ENCODE peak calls at places on chromosomes 13 and 19, in ten cellular contexts. W, C, B, I, G, M, E, O, Y and D are unnamed samples.

GRCh38 chr13:105603283-105603682 is 932.2 kb downstream of the EFNB2 start:
- DNase-seq in W (no peak), C (no peak), B (no peak), I (no peak), G (no peak), M (peak; percentile 40), E (no peak), O (peak; percentile 11), Y (no peak), D (no peak)

GRCh38 chr13:40665061-40665753 is 1.2 kb downstream of the FOXO1 start:
- DNase-seq in W (peak; percentile 81), C (peak; percentile 68), B (no peak), I (peak; percentile 43), G (no peak), M (no peak), E (peak; percentile 68), O (peak; percentile 55), Y (peak; percentile 35), D (peak; percentile 80)

GRCh38 chr13:79384022-79384610 is 21.9 kb downstream of the RBM26 start:
- DNase-seq in W (no peak), C (no peak), B (no peak), I (no peak), G (no peak), M (no peak), E (no peak), O (peak; percentile 28), Y (no peak), D (no peak)

GRCh38 chr19:29878973-29879654 is 62.9 kb upstream of the URI1 start:
- DNase-seq in W (no peak), C (peak; percentile 66), B (no peak), I (peak; percentile 20), G (no peak), M (peak; percentile 11), E (peak; percentile 16), O (no peak), Y (no peak), D (no peak)

GRCh38 chr19:10478903-10479384 is 24.2 kb downstream of the KEAP1 start:
- DNase-seq in W (peak; percentile 92), C (peak; percentile 95), B (peak; percentile 86), I (peak; percentile 68), G (no peak), M (peak; percentile 86), E (peak; percentile 41), O (peak; percentile 89), Y (peak; percentile 84), D (peak; percentile 91)

GRCh38 chr13:91809161-91809560 is 410.7 kb downstream of the GPC5 start:
- DNase-seq in W (no peak), C (no peak), B (no peak), I (no peak), G (no peak), M (no peak), E (no peak), O (no peak), Y (no peak), D (no peak)

GRCh38 chr19:28971011-28971410 is 241.9 kb downstream of the UQCRFS1 start:
- DNase-seq in W (no peak), C (no peak), B (no peak), I (no peak), G (no peak), M (peak; percentile 12), E (no peak), O (no peak), Y (no peak), D (no peak)

GRCh38 chr19:42095814-42096230 is 19.9 kb downstream of the ZNF574 start:
- DNase-seq in W (no peak), C (no peak), B (no peak), I (no peak), G (no peak), M (no peak), E (no peak), O (no peak), Y (no peak), D (no peak)

GRCh38 chr19:2627319-2627829 is 75.1 kb downstream of the GNG7 start:
- DNase-seq in W (peak; percentile 77), C (peak; percentile 94), B (peak; percentile 41), I (peak; percentile 99), G (no peak), M (peak; percentile 97), E (peak; percentile 92), O (peak; percentile 69), Y (peak; percentile 97), D (peak; percentile 89)

GRCh38 chr19:46972301-46972700 is 47.3 kb upstream of the NPAS1 start:
- DNase-seq in W (no peak), C (peak; percentile 68), B (no peak), I (no peak), G (no peak), M (peak; percentile 46), E (no peak), O (no peak), Y (peak; percentile 75), D (no peak)

GRCh38 chr13:52449323-52450011 is 967 bp downstream of the VPS36 start:
- DNase-seq in W (no peak), C (no peak), B (no peak), I (peak; percentile 22), G (no peak), M (no peak), E (peak; percentile 14), O (no peak), Y (peak; percentile 19), D (no peak)

GRCh38 chr13:49366841-49367240 is 77.0 kb downstream of the CAB39L start:
- DNase-seq in W (no peak), C (no peak), B (no peak), I (no peak), G (no peak), M (peak; percentile 39), E (no peak), O (no peak), Y (no peak), D (no peak)

GRCh38 chr13:100789481-100789880 is 114.9 kb upstream of the TMTC4 start:
- DNase-seq in W (no peak), C (no peak), B (no peak), I (peak; percentile 32), G (no peak), M (no peak), E (no peak), O (no peak), Y (peak; percentile 61), D (peak; percentile 63)

GRCh38 chr19:19661675-19662251 is 1.7 kb downstream of the ATP13A1 start:
- DNase-seq in W (no peak), C (no peak), B (no peak), I (no peak), G (peak; percentile 70), M (no peak), E (peak; percentile 89), O (peak; percentile 45), Y (no peak), D (no peak)

GRCh38 chr19:2610637-2611482 is 91.6 kb downstream of the GNG7 start:
- DNase-seq in W (peak; percentile 100), C (peak; percentile 96), B (peak; percentile 87), I (peak; percentile 69), G (peak; percentile 85), M (peak; percentile 89), E (peak; percentile 93), O (peak; percentile 95), Y (peak; percentile 98), D (peak; percentile 97)

GRCh38 chr13:48402325-48402962 is 10.5 kb downstream of the LPAR6 start:
- DNase-seq in W (no peak), C (no peak), B (no peak), I (peak; percentile 35), G (no peak), M (no peak), E (no peak), O (no peak), Y (no peak), D (no peak)

GRCh38 chr13:110565296-110565695 is 3.8 kb upstream of the RAB20 start:
- DNase-seq in W (no peak), C (no peak), B (no peak), I (peak; percentile 18), G (no peak), M (no peak), E (no peak), O (no peak), Y (no peak), D (peak; percentile 7)

GRCh38 chr13:59424661-59425060 is 739.1 kb downstream of the DIAPH3 start:
- DNase-seq in W (no peak), C (no peak), B (no peak), I (peak; percentile 12), G (no peak), M (peak; percentile 57), E (no peak), O (no peak), Y (no peak), D (no peak)

GRCh38 chr13:32059511-32059984 is 28.0 kb downstream of the FRY start:
- DNase-seq in W (no peak), C (no peak), B (no peak), I (no peak), G (no peak), M (no peak), E (no peak), O (no peak), Y (no peak), D (no peak)

GRCh38 chr13:95678967-95679366 is 2.0 kb downstream of the DNAJC3 start:
- DNase-seq in W (no peak), C (no peak), B (no peak), I (no peak), G (no peak), M (no peak), E (no peak), O (no peak), Y (peak; percentile 4), D (no peak)
- H3K4me1 ChIP-seq in W (peaks cover 49% of the 10 kb centered on the region), C (peaks cover 64% of the 10 kb centered on the region), B (no peaks in the 10 kb centered on the region), I (peaks cover 15% of the 10 kb centered on the region), G (peaks cover 18% of the 10 kb centered on the region), M (peaks cover 2% of the 10 kb centered on the region), E (peaks cover 23% of the 10 kb centered on the region), O (peaks cover 58% of the 10 kb centered on the region), Y (peaks cover 2% of the 10 kb centered on the region), D (peaks cover 35% of the 10 kb centered on the region)

DNA sequence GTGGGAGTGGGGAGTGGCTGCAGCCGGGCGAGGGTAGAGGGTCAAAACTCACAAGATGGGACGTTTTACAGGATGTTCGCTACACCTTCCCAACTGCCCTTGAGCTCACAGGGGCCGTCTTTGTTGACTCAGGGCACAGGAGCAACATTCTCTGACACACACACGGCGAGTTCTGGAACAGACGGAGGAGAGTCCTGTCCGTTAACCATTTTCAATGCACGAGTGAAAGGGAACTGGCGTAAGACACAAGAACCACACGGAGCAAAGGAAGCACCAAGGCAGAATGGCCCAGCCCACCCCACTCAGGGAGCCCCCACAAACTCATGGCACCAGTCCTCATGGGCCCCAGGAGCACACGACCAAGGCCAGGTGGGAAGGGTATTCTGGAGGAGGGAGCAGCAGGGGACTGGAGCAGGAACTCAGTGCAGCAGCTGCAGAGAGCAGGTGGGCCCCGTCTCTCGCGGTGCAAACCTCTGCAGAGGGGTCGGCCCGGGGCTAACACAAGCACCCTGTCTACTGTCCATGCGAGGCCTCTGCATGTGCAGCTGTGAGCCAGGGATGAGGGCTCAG is 37.9 kb upstream of the ISYNA1 start:
- DNase-seq in W (no peak), C (peak; percentile 56), B (no peak), I (no peak), G (no peak), M (no peak), E (no peak), O (no peak), Y (no peak), D (no peak)
- H3K4me1 ChIP-seq in W (peaks cover 10% of the 10 kb centered on the region), C (peaks cover 79% of the 10 kb centered on the region), B (peaks cover 34% of the 10 kb centered on the region), I (peaks cover 21% of the 10 kb centered on the region), G (no peaks in the 10 kb centered on the region), M (peaks cover 17% of the 10 kb centered on the region), E (peaks cover 27% of the 10 kb centered on the region), O (peaks cover 66% of the 10 kb centered on the region), Y (peaks cover 46% of the 10 kb centered on the region), D (peaks cover 63% of the 10 kb centered on the region)

GRCh38 chr19:4971816-4972495 is 3.0 kb downstream of the KDM4B start:
- DNase-seq in W (no peak), C (no peak), B (no peak), I (no peak), G (no peak), M (no peak), E (no peak), O (no peak), Y (no peak), D (no peak)
- H3K4me1 ChIP-seq in W (peaks cover 3% of the 10 kb centered on the region), C (peaks cover 62% of the 10 kb centered on the region), B (peaks cover 56% of the 10 kb centered on the region), I (no peaks in the 10 kb centered on the region), G (peaks cover 9% of the 10 kb centered on the region), M (peaks cover 29% of the 10 kb centered on the region), E (peaks cover 29% of the 10 kb centered on the region), O (peaks cover 67% of the 10 kb centered on the region), Y (peaks cover 37% of the 10 kb centered on the region), D (peaks cover 52% of the 10 kb centered on the region)

GRCh38 chr19:54459282-54460229 is 4.0 kb downstream of the LENG9 start:
- DNase-seq in W (peak; percentile 67), C (no peak), B (no peak), I (no peak), G (no peak), M (no peak), E (no peak), O (no peak), Y (no peak), D (no peak)
- H3K4me1 ChIP-seq in W (peaks cover 31% of the 10 kb centered on the region), C (peaks cover 9% of the 10 kb centered on the region), B (peaks cover 18% of the 10 kb centered on the region), I (peaks cover 5% of the 10 kb centered on the region), G (no peaks in the 10 kb centered on the region), M (peaks cover 22% of the 10 kb centered on the region), E (peaks cover 16% of the 10 kb centered on the region), O (peaks cover 37% of the 10 kb centered on the region), Y (peaks cover 48% of the 10 kb centered on the region), D (peaks cover 18% of the 10 kb centered on the region)